ENCODE peak calls at places on chromosome 18, in seven cellular contexts. One of them, this sample, is unnamed.
A peak's percentile ranks its signal among the peaks of the same experiment; 100 is the strongest.

GRCh38 chr18:76442413-76443171 is 52.5 kb downstream of the ZNF516 start:
- DNase-seq in neural progenitor cell: no peak
- DNase-seq in OCI-LY7: no peak
- DNase-seq in GM23248: no peak
- DNase-seq in hepatocyte: no peak
- DNase-seq in GM23338: peak; percentile 11
- DNase-seq in MM.1S: no peak
- DNase-seq in this sample: no peak

GRCh38 chr18:55322176-55322735 is 265.7 kb downstream of the TCF4 start:
- DNase-seq in neural progenitor cell: peak; percentile 86
- DNase-seq in OCI-LY7: peak; percentile 70
- DNase-seq in GM23248: peak; percentile 94
- DNase-seq in hepatocyte: peak; percentile 85
- DNase-seq in GM23338: peak; percentile 85
- DNase-seq in MM.1S: peak; percentile 93
- DNase-seq in this sample: no peak

GRCh38 chr18:55876254-55876653 is 288.3 kb upstream of the TCF4 start:
- DNase-seq in neural progenitor cell: no peak
- DNase-seq in OCI-LY7: no peak
- DNase-seq in GM23248: no peak
- DNase-seq in hepatocyte: no peak
- DNase-seq in GM23338: no peak
- DNase-seq in MM.1S: no peak
- DNase-seq in this sample: no peak

GRCh38 chr18:10875836-10876235 is 273.5 kb downstream of the PIEZO2 start:
- DNase-seq in neural progenitor cell: no peak
- DNase-seq in OCI-LY7: no peak
- DNase-seq in GM23248: no peak
- DNase-seq in hepatocyte: no peak
- DNase-seq in GM23338: no peak
- DNase-seq in MM.1S: no peak
- DNase-seq in this sample: no peak

GRCh38 chr18:50466634-50467033 is 91.8 kb downstream of the SKA1 start:
- DNase-seq in neural progenitor cell: no peak
- DNase-seq in OCI-LY7: no peak
- DNase-seq in GM23248: no peak
- DNase-seq in hepatocyte: no peak
- DNase-seq in GM23338: no peak
- DNase-seq in MM.1S: no peak
- DNase-seq in this sample: no peak

GRCh38 chr18:31722369-31722957 is 38.1 kb upstream of the B4GALT6 start:
- DNase-seq in neural progenitor cell: peak; percentile 81
- DNase-seq in OCI-LY7: peak; percentile 69
- DNase-seq in GM23248: peak; percentile 70
- DNase-seq in hepatocyte: peak; percentile 86
- DNase-seq in GM23338: peak; percentile 92
- DNase-seq in MM.1S: peak; percentile 75
- DNase-seq in this sample: peak; percentile 66

GRCh38 chr18:35593859-35594258 is 12.3 kb downstream of the GALNT1 start:
- DNase-seq in neural progenitor cell: no peak
- DNase-seq in OCI-LY7: no peak
- DNase-seq in GM23248: no peak
- DNase-seq in hepatocyte: no peak
- DNase-seq in GM23338: no peak
- DNase-seq in MM.1S: no peak
- DNase-seq in this sample: no peak

GRCh38 chr18:46140173-46140572 is 36.0 kb downstream of the HAUS1 start:
- DNase-seq in neural progenitor cell: no peak
- DNase-seq in OCI-LY7: no peak
- DNase-seq in GM23248: no peak
- DNase-seq in hepatocyte: no peak
- DNase-seq in GM23338: no peak
- DNase-seq in MM.1S: no peak
- DNase-seq in this sample: no peak

GRCh38 chr18:3593381-3593903 is 143.5 kb downstream of the TGIF1 start:
- DNase-seq in neural progenitor cell: peak; percentile 84
- DNase-seq in OCI-LY7: no peak
- DNase-seq in GM23248: peak; percentile 80
- DNase-seq in hepatocyte: no peak
- DNase-seq in GM23338: peak; percentile 59
- DNase-seq in MM.1S: no peak
- DNase-seq in this sample: no peak

GRCh38 chr18:66124394-66124793 is 373.6 kb downstream of the CDH7 start:
- DNase-seq in neural progenitor cell: no peak
- DNase-seq in OCI-LY7: no peak
- DNase-seq in GM23248: no peak
- DNase-seq in hepatocyte: no peak
- DNase-seq in GM23338: peak; percentile 56
- DNase-seq in MM.1S: no peak
- DNase-seq in this sample: no peak

GRCh38 chr18:76390452-76391035 is 104.5 kb downstream of the ZNF516 start:
- DNase-seq in neural progenitor cell: no peak
- DNase-seq in OCI-LY7: no peak
- DNase-seq in GM23248: no peak
- DNase-seq in hepatocyte: no peak
- DNase-seq in GM23338: no peak
- DNase-seq in MM.1S: no peak
- DNase-seq in this sample: no peak

GRCh38 chr18:79517322-79517721 is 121.6 kb downstream of the NFATC1 start:
- DNase-seq in neural progenitor cell: no peak
- DNase-seq in OCI-LY7: peak; percentile 40
- DNase-seq in GM23248: no peak
- DNase-seq in hepatocyte: no peak
- DNase-seq in GM23338: peak; percentile 43
- DNase-seq in MM.1S: no peak
- DNase-seq in this sample: no peak

GRCh38 chr18:3603460-3604259 is 153.7 kb downstream of the TGIF1 start:
- DNase-seq in neural progenitor cell: peak; percentile 91
- DNase-seq in OCI-LY7: peak; percentile 43
- DNase-seq in GM23248: peak; percentile 98
- DNase-seq in hepatocyte: peak; percentile 83
- DNase-seq in GM23338: peak; percentile 94
- DNase-seq in MM.1S: no peak
- DNase-seq in this sample: peak; percentile 94

GRCh38 chr18:13530879-13531387 is 195.4 kb downstream of the FAM210A start:
- DNase-seq in neural progenitor cell: peak; percentile 52
- DNase-seq in OCI-LY7: peak; percentile 34
- DNase-seq in GM23248: peak; percentile 72
- DNase-seq in hepatocyte: peak; percentile 55
- DNase-seq in GM23338: peak; percentile 50
- DNase-seq in MM.1S: peak; percentile 37
- DNase-seq in this sample: peak; percentile 4

DNA sequence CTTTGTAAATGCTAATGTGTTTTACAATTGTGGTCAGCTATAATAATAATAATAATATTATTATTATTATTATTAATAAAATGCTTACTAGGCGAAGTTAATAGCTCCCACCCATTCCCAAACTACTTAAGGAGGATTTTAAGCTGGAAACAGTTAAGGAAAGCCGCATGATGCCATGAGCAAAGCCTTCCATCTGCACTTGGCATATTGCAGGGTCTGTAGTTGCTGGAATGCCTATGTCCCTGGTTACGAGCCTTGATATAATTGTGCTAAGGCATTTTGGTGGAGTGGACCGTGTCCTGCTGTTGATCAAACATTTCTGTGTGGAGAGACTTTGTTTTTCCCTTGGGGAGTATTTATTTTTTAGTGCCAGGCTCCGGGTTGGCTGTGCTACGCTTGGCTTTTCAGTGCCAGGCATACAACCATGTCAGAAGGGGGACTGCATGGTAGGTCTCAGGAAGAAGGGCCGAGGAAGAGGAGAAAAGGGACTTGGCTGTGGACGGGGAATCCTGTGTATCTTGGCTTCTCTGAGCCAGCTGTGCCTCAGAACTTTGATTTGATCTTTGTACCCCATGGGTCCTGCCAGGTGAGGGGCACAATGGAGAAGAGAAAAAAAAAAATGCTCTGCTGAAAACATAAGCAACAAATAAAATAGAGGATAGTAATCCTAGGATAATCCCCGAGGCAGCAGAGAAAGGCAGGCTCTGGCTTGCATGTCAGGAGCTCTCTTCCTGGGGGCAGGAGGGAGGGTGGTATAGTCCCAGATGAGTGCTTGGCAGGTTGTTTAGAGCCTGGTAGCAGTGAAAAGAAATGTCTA is 232.8 kb downstream of the NEDD4L start:
- DNase-seq in neural progenitor cell: peak; percentile 52
- DNase-seq in OCI-LY7: no peak
- DNase-seq in GM23248: no peak
- DNase-seq in hepatocyte: no peak
- DNase-seq in GM23338: no peak
- DNase-seq in MM.1S: no peak
- DNase-seq in this sample: no peak
- TF ChIP-seq EZH2phosphoT487 in neural progenitor cell: no peak
- TF ChIP-seq EZH2phosphoT487 in OCI-LY7: no peak
- TF ChIP-seq EZH2phosphoT487 in GM23248: no peak
- TF ChIP-seq EZH2phosphoT487 in hepatocyte: no peak
- TF ChIP-seq EZH2phosphoT487 in GM23338: no peak
- TF ChIP-seq EZH2phosphoT487 in MM.1S: no peak
- TF ChIP-seq EZH2phosphoT487 in this sample: no peak

GRCh38 chr18:67778016-67778415 is 261.5 kb upstream of the DSEL start:
- DNase-seq in neural progenitor cell: no peak
- DNase-seq in OCI-LY7: no peak
- DNase-seq in GM23248: no peak
- DNase-seq in hepatocyte: no peak
- DNase-seq in GM23338: no peak
- DNase-seq in MM.1S: no peak
- DNase-seq in this sample: no peak

GRCh38 chr18:67788784-67789545 is 272.4 kb upstream of the DSEL start:
- DNase-seq in neural progenitor cell: no peak
- DNase-seq in OCI-LY7: no peak
- DNase-seq in GM23248: no peak
- DNase-seq in hepatocyte: no peak
- DNase-seq in GM23338: no peak
- DNase-seq in MM.1S: no peak
- DNase-seq in this sample: no peak

GRCh38 chr18:67788315-67788714 is 271.8 kb upstream of the DSEL start:
- DNase-seq in neural progenitor cell: no peak
- DNase-seq in OCI-LY7: no peak
- DNase-seq in GM23248: no peak
- DNase-seq in hepatocyte: no peak
- DNase-seq in GM23338: no peak
- DNase-seq in MM.1S: no peak
- DNase-seq in this sample: no peak

DNA sequence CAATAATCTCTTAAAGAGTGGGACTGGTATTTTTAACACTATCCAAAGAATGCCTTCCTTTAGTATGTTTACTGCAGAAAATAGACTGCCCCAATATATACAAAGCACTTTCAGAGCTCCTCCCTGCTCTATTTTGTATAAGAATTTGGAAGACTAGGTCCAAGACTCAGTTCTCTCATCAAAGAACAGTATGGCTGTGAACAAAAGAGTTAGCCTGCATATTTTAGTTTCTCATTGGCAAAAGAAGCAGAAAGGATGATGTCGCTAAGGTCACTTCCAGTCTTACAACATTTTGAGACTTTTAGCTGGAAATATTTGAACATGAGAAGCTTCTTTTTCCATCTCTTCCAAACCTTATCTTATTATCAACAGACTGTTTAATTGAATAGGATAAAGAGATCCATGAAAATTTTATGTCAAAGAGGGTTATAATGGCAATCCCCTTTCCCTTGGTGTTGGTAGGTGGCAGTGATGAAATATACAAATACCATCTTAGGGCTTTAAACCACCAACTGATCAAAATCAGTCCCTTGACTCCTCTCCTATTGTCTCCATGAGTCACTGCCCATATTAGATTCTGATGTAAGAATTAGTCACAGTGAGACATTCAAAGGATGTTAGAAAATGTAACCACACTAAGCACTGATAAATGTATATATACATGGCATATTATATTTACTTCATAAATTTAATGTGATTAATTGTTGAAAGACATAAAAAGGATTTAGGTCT is 266.9 kb upstream of the DSEL start:
- DNase-seq in neural progenitor cell: no peak
- DNase-seq in OCI-LY7: no peak
- DNase-seq in GM23248: peak; percentile 95
- DNase-seq in hepatocyte: no peak
- DNase-seq in GM23338: no peak
- DNase-seq in MM.1S: no peak
- DNase-seq in this sample: no peak
- H2AFZ ChIP-seq in neural progenitor cell: peak overlapping the region; percentile 31
- H2AFZ ChIP-seq in OCI-LY7: no peak overlapping the region
- H2AFZ ChIP-seq in GM23248: peak overlapping the region; percentile 58
- H2AFZ ChIP-seq in hepatocyte: no peak overlapping the region
- H2AFZ ChIP-seq in GM23338: peak overlapping the region; percentile 48
- H2AFZ ChIP-seq in MM.1S: no peak overlapping the region
- H2AFZ ChIP-seq in this sample: no peak overlapping the region

DNA sequence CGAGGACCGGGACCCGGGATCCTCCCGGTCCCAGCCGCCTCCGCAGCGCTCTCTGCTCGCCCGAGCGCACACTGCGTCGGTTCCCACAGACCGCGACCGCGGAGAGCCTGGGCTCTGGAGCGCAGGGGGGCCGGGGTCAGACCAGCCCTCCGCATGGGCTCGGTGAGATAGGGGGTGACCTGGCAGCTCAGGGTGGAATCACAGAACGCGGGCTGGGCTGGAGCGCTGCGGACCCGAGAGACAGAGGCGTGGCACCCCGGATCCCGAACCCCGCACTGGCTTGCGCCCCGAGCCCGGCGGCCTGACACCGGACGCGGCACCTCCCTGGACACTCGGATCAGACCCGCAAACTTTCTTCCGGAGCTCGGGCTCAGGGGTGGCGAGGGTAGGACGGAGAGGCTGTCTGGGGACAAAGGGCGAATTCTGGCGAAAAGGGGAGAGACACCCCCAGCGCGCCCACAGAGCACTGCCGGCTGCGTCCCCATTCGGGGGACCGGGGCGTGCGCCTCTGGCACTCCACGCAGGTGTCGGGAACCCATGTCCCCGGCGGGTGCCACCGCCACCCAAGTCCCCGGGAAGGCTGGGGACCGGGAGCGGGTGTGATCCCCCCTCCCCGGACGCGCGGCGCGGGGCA is 582 bp downstream of the DIPK1C start:
- DNase-seq in neural progenitor cell: peak; percentile 59
- DNase-seq in OCI-LY7: no peak
- DNase-seq in GM23248: peak; percentile 1
- DNase-seq in hepatocyte: no peak
- DNase-seq in GM23338: peak; percentile 54
- DNase-seq in MM.1S: no peak
- DNase-seq in this sample: no peak
- H3K4me3 ChIP-seq in neural progenitor cell: peak overlapping the region; percentile 91
- H3K4me3 ChIP-seq in OCI-LY7: no peak overlapping the region
- H3K4me3 ChIP-seq in GM23248: no peak overlapping the region
- H3K4me3 ChIP-seq in hepatocyte: peak overlapping the region; percentile 4
- H3K4me3 ChIP-seq in GM23338: peak overlapping the region; percentile 77
- H3K4me3 ChIP-seq in MM.1S: no peak overlapping the region
- H3K4me3 ChIP-seq in this sample: no peak overlapping the region

DNA sequence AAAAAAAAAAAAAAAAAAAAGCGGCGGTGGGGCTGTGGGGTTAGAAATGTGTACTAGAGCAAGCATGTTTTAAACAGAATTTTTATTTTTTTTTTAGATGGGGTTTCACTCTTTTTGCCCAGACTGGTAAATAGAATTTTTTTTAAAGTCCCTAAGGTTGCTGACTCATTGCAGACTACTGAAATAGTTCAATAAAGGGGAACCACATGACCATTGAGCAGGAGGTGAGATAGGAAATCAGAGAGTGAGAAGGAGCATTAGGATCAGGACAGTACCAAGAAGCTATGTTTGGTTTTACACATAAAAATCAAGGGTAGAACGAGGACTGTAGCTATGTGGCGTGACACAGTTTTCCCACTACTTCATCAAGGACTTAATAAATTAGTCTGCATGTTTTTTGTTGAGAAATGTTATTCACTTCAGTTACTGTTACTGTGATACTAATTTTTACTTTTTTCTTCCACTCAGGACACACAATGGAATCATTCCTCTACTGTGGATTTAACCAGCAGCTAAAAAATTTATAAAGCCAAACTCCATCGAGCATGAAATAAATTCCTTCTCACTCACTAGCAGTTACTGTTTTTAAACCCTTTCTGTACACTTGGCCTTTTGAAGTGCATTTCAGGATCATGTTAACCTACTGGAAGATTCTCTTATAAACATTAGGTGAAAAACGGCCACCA is 33.4 kb downstream of the LAMA1 start:
- DNase-seq in neural progenitor cell: no peak
- DNase-seq in OCI-LY7: no peak
- DNase-seq in GM23248: peak; percentile 74
- DNase-seq in hepatocyte: peak; percentile 31
- DNase-seq in GM23338: no peak
- DNase-seq in MM.1S: no peak
- DNase-seq in this sample: no peak
- TF ChIP-seq EZH2phosphoT487 in neural progenitor cell: no peak
- TF ChIP-seq EZH2phosphoT487 in OCI-LY7: no peak
- TF ChIP-seq EZH2phosphoT487 in GM23248: no peak
- TF ChIP-seq EZH2phosphoT487 in hepatocyte: no peak
- TF ChIP-seq EZH2phosphoT487 in GM23338: no peak
- TF ChIP-seq EZH2phosphoT487 in MM.1S: no peak
- TF ChIP-seq EZH2phosphoT487 in this sample: no peak